ENCODE peak calls at places on chromosome 4, in nine cellular contexts. K, W, M, T, Y, X, I, Q and O are unnamed samples.

GRCh38 chr4:6292376-6293096 is 22.9 kb downstream of the WFS1 start:
- DNase-seq in K (no peak), W (no peak), M (no peak), T (no peak), Y (no peak), X (no peak), I (no peak), Q (no peak), O (no peak)

GRCh38 chr4:22416403-22416802 is 99.5 kb downstream of the ADGRA3 start:
- DNase-seq in K (no peak), W (no peak), M (no peak), T (no peak), Y (peak; percentile 4), X (no peak), I (no peak), Q (no peak), O (peak; percentile 20)

GRCh38 chr4:2977116-2978097 is 14.0 kb downstream of the GRK4 start:
- DNase-seq in K (no peak), W (peak; percentile 48), M (no peak), T (no peak), Y (peak; percentile 56), X (no peak), I (no peak), Q (peak; percentile 75), O (peak; percentile 25)

GRCh38 chr4:86264269-86264668 is 95.6 kb downstream of the MAPK10 start:
- DNase-seq in K (no peak), W (no peak), M (no peak), T (no peak), Y (peak; percentile 7), X (no peak), I (no peak), Q (no peak), O (no peak)

GRCh38 chr4:153393397-153393796 is 48.9 kb downstream of the MND1 start:
- DNase-seq in K (no peak), W (peak; percentile 58), M (no peak), T (peak; percentile 85), Y (peak; percentile 85), X (no peak), I (no peak), Q (peak; percentile 68), O (peak; percentile 84)

GRCh38 chr4:119672938-119673337 is 44.3 kb upstream of the PDE5A start:
- DNase-seq in K (no peak), W (no peak), M (no peak), T (no peak), Y (no peak), X (no peak), I (no peak), Q (no peak), O (no peak)

GRCh38 chr4:98828801-98829200 is 100.1 kb downstream of the EIF4E start:
- DNase-seq in K (no peak), W (no peak), M (peak; percentile 25), T (no peak), Y (no peak), X (peak; percentile 4), I (peak; percentile 50), Q (peak; percentile 35), O (no peak)

GRCh38 chr4:185820119-185821028 is 8.4 kb upstream of the SORBS2 start:
- DNase-seq in K (no peak), W (no peak), M (no peak), T (no peak), Y (no peak), X (no peak), I (no peak), Q (no peak), O (no peak)

GRCh38 chr4:164613761-164614277 is 140.1 kb upstream of the SMIM31 start:
- DNase-seq in K (no peak), W (no peak), M (no peak), T (no peak), Y (no peak), X (no peak), I (no peak), Q (no peak), O (no peak)

GRCh38 chr4:26822546-26822945 is 38.1 kb upstream of the STIM2 start:
- DNase-seq in K (no peak), W (no peak), M (no peak), T (no peak), Y (no peak), X (no peak), I (peak; percentile 4), Q (no peak), O (no peak)